ENCODE peak calls at places on chromosomes 3 and 15, in ten cellular contexts. K, D, F, B, J, T, R, M, P and X are unnamed samples.

GRCh38 chr3:150073513-150073912 is 102.8 kb upstream of the PFN2 start:
- DNase-seq in K (no peak), D (no peak), F (no peak), B (no peak), J (no peak), T (no peak), R (no peak), M (no peak), P (no peak), X (no peak)

GRCh38 chr3:14836049-14836468 is 17.3 kb downstream of the FGD5 start:
- DNase-seq in K (no peak), D (no peak), F (no peak), B (no peak), J (no peak), T (no peak), R (no peak), M (no peak), P (no peak), X (no peak)

GRCh38 chr15:55434989-55435825 is 26.9 kb downstream of the PIERCE2 start:
- DNase-seq in K (no peak), D (peak; percentile 23), F (peak; percentile 78), B (no peak), J (peak; percentile 79), T (peak; percentile 69), R (peak; percentile 40), M (no peak), P (peak; percentile 42), X (peak; percentile 11)

GRCh38 chr3:186359078-186359477 is 3.0 kb downstream of the DGKG start:
- DNase-seq in K (no peak), D (no peak), F (no peak), B (no peak), J (no peak), T (no peak), R (no peak), M (no peak), P (no peak), X (no peak)

GRCh38 chr15:82058517-82059204 is 12.8 kb upstream of the MEX3B start:
- DNase-seq in K (no peak), D (no peak), F (no peak), B (no peak), J (no peak), T (no peak), R (no peak), M (no peak), P (no peak), X (no peak)

GRCh38 chr3:138023754-138024153 is 13.8 kb downstream of the CLDN18 start:
- DNase-seq in K (no peak), D (no peak), F (no peak), B (no peak), J (no peak), T (no peak), R (no peak), M (no peak), P (no peak), X (no peak)

GRCh38 chr3:21573291-21573690 is 177.7 kb downstream of the ZNF385D start:
- DNase-seq in K (no peak), D (no peak), F (peak; percentile 3), B (no peak), J (no peak), T (no peak), R (no peak), M (no peak), P (no peak), X (no peak)

GRCh38 chr3:45889278-45889833 is 3.0 kb downstream of the CCR9 start:
- DNase-seq in K (no peak), D (no peak), F (no peak), B (no peak), J (no peak), T (no peak), R (no peak), M (no peak), P (no peak), X (peak; percentile 71)

GRCh38 chr3:184354121-184354728 is 7.2 kb downstream of the CLCN2 start:
- DNase-seq in K (peak; percentile 90), D (no peak), F (peak; percentile 10), B (peak; percentile 65), J (peak; percentile 56), T (no peak), R (peak; percentile 30), M (peak; percentile 47), P (no peak), X (peak; percentile 64)